ENCODE peak calls at places on chromosome 5, in six cellular contexts. One of them, this sample, is unnamed.

GRCh38 chr5:111584651-111585050 is 72.3 kb upstream of the STARD4 start:
- DNase-seq in hypothalamus: no peak
- DNase-seq in HS-5: peak; percentile 53
- DNase-seq in posterior cingulate gyrus: no peak
- DNase-seq in T-helper 9 cell: no peak
- DNase-seq in esophagus squamous epithelium: no peak
- DNase-seq in this sample: no peak

GRCh38 chr5:167820266-167820988 is 471.0 kb upstream of the WWC1 start:
- DNase-seq in hypothalamus: no peak
- DNase-seq in HS-5: no peak
- DNase-seq in posterior cingulate gyrus: no peak
- DNase-seq in T-helper 9 cell: no peak
- DNase-seq in esophagus squamous epithelium: no peak
- DNase-seq in this sample: no peak

GRCh38 chr5:77140350-77140749 is 53.3 kb upstream of the ZBED3 start:
- DNase-seq in hypothalamus: no peak
- DNase-seq in HS-5: no peak
- DNase-seq in posterior cingulate gyrus: no peak
- DNase-seq in T-helper 9 cell: no peak
- DNase-seq in esophagus squamous epithelium: no peak
- DNase-seq in this sample: no peak

GRCh38 chr5:55497712-55498111 is 37.1 kb downstream of the PLPP1 start:
- DNase-seq in hypothalamus: no peak
- DNase-seq in HS-5: no peak
- DNase-seq in posterior cingulate gyrus: no peak
- DNase-seq in T-helper 9 cell: no peak
- DNase-seq in esophagus squamous epithelium: no peak
- DNase-seq in this sample: no peak

GRCh38 chr5:98923961-98924360 is 4.8 kb downstream of the CHD1 start:
- DNase-seq in hypothalamus: no peak
- DNase-seq in HS-5: no peak
- DNase-seq in posterior cingulate gyrus: no peak
- DNase-seq in T-helper 9 cell: no peak
- DNase-seq in esophagus squamous epithelium: no peak
- DNase-seq in this sample: no peak

GRCh38 chr5:6829150-6829784 is 116.0 kb downstream of the TENT4A start:
- DNase-seq in hypothalamus: no peak
- DNase-seq in HS-5: no peak
- DNase-seq in posterior cingulate gyrus: no peak
- DNase-seq in T-helper 9 cell: no peak
- DNase-seq in esophagus squamous epithelium: no peak
- DNase-seq in this sample: no peak

GRCh38 chr5:139789116-139789844 is 6.3 kb upstream of the PSD2 start:
- DNase-seq in hypothalamus: no peak
- DNase-seq in HS-5: no peak
- DNase-seq in posterior cingulate gyrus: no peak
- DNase-seq in T-helper 9 cell: no peak
- DNase-seq in esophagus squamous epithelium: no peak
- DNase-seq in this sample: no peak

GRCh38 chr5:360277-361027 is 38.9 kb downstream of the AHRR start:
- DNase-seq in hypothalamus: no peak
- DNase-seq in HS-5: no peak
- DNase-seq in posterior cingulate gyrus: no peak
- DNase-seq in T-helper 9 cell: no peak
- DNase-seq in esophagus squamous epithelium: no peak
- DNase-seq in this sample: peak; percentile 23

GRCh38 chr5:81450940-81451339 is 57.0 kb upstream of the ACOT12 start:
- DNase-seq in hypothalamus: no peak
- DNase-seq in HS-5: peak; percentile 56
- DNase-seq in posterior cingulate gyrus: no peak
- DNase-seq in T-helper 9 cell: no peak
- DNase-seq in esophagus squamous epithelium: no peak
- DNase-seq in this sample: no peak

GRCh38 chr5:81852277-81853004 is 101.5 kb upstream of the SSBP2 start:
- DNase-seq in hypothalamus: peak; percentile 33
- DNase-seq in HS-5: no peak
- DNase-seq in posterior cingulate gyrus: no peak
- DNase-seq in T-helper 9 cell: no peak
- DNase-seq in esophagus squamous epithelium: no peak
- DNase-seq in this sample: no peak

GRCh38 chr5:160134332-160134731 is 15.1 kb upstream of the PWWP2A start:
- DNase-seq in hypothalamus: no peak
- DNase-seq in HS-5: no peak
- DNase-seq in posterior cingulate gyrus: no peak
- DNase-seq in T-helper 9 cell: no peak
- DNase-seq in esophagus squamous epithelium: no peak
- DNase-seq in this sample: no peak

GRCh38 chr5:142689081-142689480 is 3.2 kb upstream of the FGF1 start:
- DNase-seq in hypothalamus: no peak
- DNase-seq in HS-5: no peak
- DNase-seq in posterior cingulate gyrus: no peak
- DNase-seq in T-helper 9 cell: no peak
- DNase-seq in esophagus squamous epithelium: no peak
- DNase-seq in this sample: no peak

GRCh38 chr5:150022681-150023080 is 22.1 kb downstream of the HMGXB3 start:
- DNase-seq in hypothalamus: no peak
- DNase-seq in HS-5: no peak
- DNase-seq in posterior cingulate gyrus: no peak
- DNase-seq in T-helper 9 cell: no peak
- DNase-seq in esophagus squamous epithelium: no peak
- DNase-seq in this sample: no peak

GRCh38 chr5:68745459-68745858 is 348.4 kb upstream of the SLC30A5 start:
- DNase-seq in hypothalamus: no peak
- DNase-seq in HS-5: no peak
- DNase-seq in posterior cingulate gyrus: peak; percentile 26
- DNase-seq in T-helper 9 cell: no peak
- DNase-seq in esophagus squamous epithelium: no peak
- DNase-seq in this sample: no peak

GRCh38 chr5:14270212-14270702 is 127.1 kb downstream of the TRIO start:
- DNase-seq in hypothalamus: no peak
- DNase-seq in HS-5: peak; percentile 60
- DNase-seq in posterior cingulate gyrus: no peak
- DNase-seq in T-helper 9 cell: no peak
- DNase-seq in esophagus squamous epithelium: no peak
- DNase-seq in this sample: no peak

GRCh38 chr5:59134770-59135169 is 551.9 kb downstream of the RAB3C start:
- DNase-seq in hypothalamus: no peak
- DNase-seq in HS-5: no peak
- DNase-seq in posterior cingulate gyrus: no peak
- DNase-seq in T-helper 9 cell: no peak
- DNase-seq in esophagus squamous epithelium: no peak
- DNase-seq in this sample: no peak

This sample was measured in SIG-M5.